ENCODE peak calls at places on chromosomes 6 and 20, in ten cellular contexts. N, J, Z, B, T, D, M, U, O and K are unnamed samples. For H3K36me3, the result is how much of the 10 kb centered on the place peaks cover.

GRCh38 chr20:39983183-39983582 is 705.9 kb downstream of the MAFB start:
- DNase-seq in T (no peak), M (no peak), B (no peak), O (no peak), D (no peak), U (no peak), J (no peak), Z (no peak), N (no peak), K (no peak)

GRCh38 chr6:106446287-106446885 is 85.9 kb downstream of the CRYBG1 start:
- DNase-seq in B (peak), O (no peak), U (no peak), T (peak), D (peak), M (no peak), J (no peak), N (no peak), Z (no peak), K (no peak)

GRCh38 chr20:58192567-58192966 is 35.9 kb downstream of the ANKRD60 start:
- DNase-seq in B (no peak), O (no peak), U (no peak), D (no peak), T (no peak), Z (no peak), M (no peak), J (no peak), N (peak), K (no peak)

GRCh38 chr20:16975682-16976081 is 227.5 kb downstream of the OTOR start:
- DNase-seq in M (no peak), U (peak), D (no peak), J (no peak), B (no peak), N (peak), O (no peak), T (no peak), Z (no peak), K (no peak)

GRCh38 chr6:27132532-27133280 is 114.8 kb upstream of the PRSS16 start:
- DNase-seq in U (peak), J (peak), N (peak), B (peak), D (peak), O (peak), M (peak), Z (peak), T (peak), K (peak)

GRCh38 chr6:5619249-5619648 is 357.9 kb downstream of the FARS2 start:
- DNase-seq in D (no peak), B (no peak), T (no peak), O (no peak), Z (no peak), J (no peak), M (no peak), U (no peak), N (no peak), K (peak)

GRCh38 chr20:1761116-1761515 is 103.5 kb upstream of the SIRPG start:
- DNase-seq in J (no peak), B (peak), T (peak), Z (peak), M (no peak), O (peak), U (no peak), D (peak), N (no peak), K (no peak)

GRCh38 chr6:158797331-158798202 is 21.6 kb downstream of the EZR start:
- DNase-seq in D (peak), J (no peak), Z (no peak), T (peak), O (peak), N (no peak), M (no peak), U (no peak), B (peak), K (no peak)

GRCh38 chr6:42375905-42376304 is 75.8 kb downstream of the TRERF1 start:
- DNase-seq in M (no peak), J (no peak), T (no peak), O (no peak), Z (no peak), B (no peak), U (no peak), N (no peak), D (no peak), K (no peak)

GRCh38 chr6:170208651-170209353 is 82.1 kb downstream of the DLL1 start:
- DNase-seq in N (no peak), B (no peak), J (no peak), O (no peak), D (no peak), T (no peak), U (peak), M (no peak), Z (no peak), K (peak)

GRCh38 chr20:47973519-47974233 is 188.4 kb upstream of the SULF2 start:
- DNase-seq in T (no peak), Z (peak), M (no peak), D (peak), J (peak), N (no peak), U (peak), B (no peak), O (no peak), K (peak)

GRCh38 chr6:106870069-106870468 is 104.5 kb downstream of the CD24 start:
- DNase-seq in D (peak), B (peak), O (peak), T (peak), U (no peak), N (no peak), M (no peak), Z (peak), J (peak), K (no peak)

GRCh38 chr6:146090474-146090873 is 61.6 kb downstream of the GRM1 start:
- DNase-seq in M (no peak), Z (no peak), O (no peak), J (no peak), N (no peak), D (no peak), B (no peak), U (no peak), T (no peak), K (no peak)

GRCh38 chr6:36827261-36828079 is 11.8 kb downstream of the CPNE5 start:
- DNase-seq in T (peak), Z (peak), B (peak), M (no peak), N (no peak), J (no peak), U (peak), D (peak), O (peak), K (peak)

GRCh38 chr6:107152633-107153032 is 37.3 kb upstream of the BEND3 start:
- DNase-seq in B (no peak), N (no peak), U (no peak), M (no peak), O (no peak), D (no peak), T (no peak), J (peak), Z (no peak), K (no peak)

GRCh38 chr6:35568967-35569606 is 56.4 kb upstream of the TULP1 start:
- DNase-seq in D (peak), B (peak), J (peak), O (no peak), N (peak), M (peak), T (no peak), Z (no peak), U (peak), K (peak)

GRCh38 chr6:161543910-161544309 is 270.0 kb upstream of the AGPAT4 start:
- DNase-seq in B (no peak), D (no peak), T (no peak), M (no peak), O (no peak), Z (no peak), U (no peak), N (no peak), J (no peak), K (no peak)

GRCh38 chr6:28586273-28586672 is 60.6 kb downstream of the GPX5 start:
- DNase-seq in Z (no peak), O (no peak), J (peak), N (no peak), T (no peak), B (no peak), M (no peak), D (no peak), U (no peak), K (no peak)

GRCh38 chr6:113414511-113414910 is 442.6 kb upstream of the MARCKS start:
- DNase-seq in U (no peak), N (no peak), J (peak), M (peak), Z (peak), B (peak), D (peak), O (no peak), T (peak), K (no peak)

GRCh38 chr6:34957184-34957904 is 68.3 kb downstream of the ANKS1A start:
- DNase-seq in U (no peak), J (no peak), N (no peak), T (no peak), B (peak), M (no peak), O (no peak), Z (no peak), D (peak), K (no peak)

GRCh38 chr20:1108437-1108920 is 9.9 kb upstream of the PSMF1 start:
- DNase-seq in T (peak), U (peak), M (peak), B (peak), D (peak), N (peak), Z (no peak), J (peak), O (no peak), K (peak)

GRCh38 chr6:80468398-80468797 is 361.9 kb downstream of the BCKDHB start:
- DNase-seq in O (no peak), J (peak), B (peak), T (no peak), D (no peak), Z (no peak), N (no peak), M (no peak), U (no peak), K (no peak)

GRCh38 chr6:15365273-15365687 is 119.4 kb downstream of the JARID2 start:
- DNase-seq in J (no peak), O (peak), D (peak), B (peak), N (peak), T (peak), Z (no peak), M (peak), U (peak), K (peak)

GRCh38 chr6:56370127-56370540 is 122.8 kb upstream of the COL21A1 start:
- DNase-seq in Z (peak), T (no peak), U (peak), O (no peak), N (no peak), M (peak), J (peak), D (peak), B (peak), K (no peak)

GRCh38 chr6:130367767-130368166 is 1.9 kb downstream of the TMEM200A start:
- DNase-seq in U (no peak), D (no peak), N (no peak), M (no peak), O (no peak), T (no peak), Z (peak), J (no peak), B (no peak), K (no peak)

GRCh38 chr6:142915129-142915697 is 29.8 kb downstream of the HIVEP2 start:
- DNase-seq in U (no peak), M (no peak), D (no peak), Z (no peak), O (no peak), B (no peak), T (no peak), N (no peak), J (no peak), K (no peak)

GRCh38 chr20:61128701-61129655 is 123.1 kb upstream of the CDH4 start:
- DNase-seq in O (no peak), U (no peak), Z (no peak), B (no peak), M (no peak), N (no peak), D (no peak), J (no peak), T (no peak), K (no peak)

GRCh38 chr6:57313711-57314471 is 3.5 kb upstream of the PRIM2 start:
- DNase-seq in N (no peak), Z (peak), B (peak), O (peak), U (no peak), D (peak), T (peak), M (no peak), J (no peak), K (no peak)

GRCh38 chr20:41316009-41316408 is 1.5 kb downstream of the ZHX3 start:
- DNase-seq in D (no peak), M (no peak), J (peak), Z (no peak), T (no peak), O (no peak), U (no peak), N (no peak), B (peak), K (no peak)

GRCh38 chr6:87762116-87762515 is 60.1 kb upstream of the AKIRIN2 start:
- DNase-seq in U (no peak), N (no peak), D (peak), J (no peak), T (no peak), M (no peak), O (no peak), B (no peak), Z (no peak), K (no peak)

GRCh38 chr20:54364919-54365318 is 110.5 kb upstream of the DOK5 start:
- DNase-seq in O (no peak), J (no peak), D (no peak), B (no peak), T (no peak), Z (no peak), M (no peak), N (no peak), U (no peak), K (no peak)

GRCh38 chr6:1778693-1779235 is 169.0 kb downstream of the FOXC1 start:
- DNase-seq in B (no peak), D (no peak), O (no peak), M (no peak), J (no peak), N (no peak), U (no peak), T (no peak), Z (no peak), K (no peak)

GRCh38 chr6:106530502-106530901 is 98.8 kb downstream of the RTN4IP1 start:
- DNase-seq in M (no peak), Z (no peak), N (no peak), D (peak), J (no peak), O (no peak), B (no peak), T (peak), U (no peak), K (no peak)

GRCh38 chr6:106538145-106538544 is 91.2 kb downstream of the RTN4IP1 start:
- DNase-seq in Z (no peak), J (no peak), U (no peak), B (no peak), D (no peak), O (no peak), T (no peak), N (no peak), M (no peak), K (no peak)

GRCh38 chr20:36154696-36155628 is at the start of gene EPB41L1:
- DNase-seq in Z (no peak), J (no peak), D (peak), T (no peak), O (no peak), M (peak), B (peak), N (peak), U (peak), K (no peak)

GRCh38 chr6:33885121-33886057 is 81.6 kb upstream of the MLN start:
- DNase-seq in B (peak), T (peak), Z (no peak), O (peak), D (peak), N (peak), U (peak), J (no peak), M (no peak), K (no peak)

DNA sequence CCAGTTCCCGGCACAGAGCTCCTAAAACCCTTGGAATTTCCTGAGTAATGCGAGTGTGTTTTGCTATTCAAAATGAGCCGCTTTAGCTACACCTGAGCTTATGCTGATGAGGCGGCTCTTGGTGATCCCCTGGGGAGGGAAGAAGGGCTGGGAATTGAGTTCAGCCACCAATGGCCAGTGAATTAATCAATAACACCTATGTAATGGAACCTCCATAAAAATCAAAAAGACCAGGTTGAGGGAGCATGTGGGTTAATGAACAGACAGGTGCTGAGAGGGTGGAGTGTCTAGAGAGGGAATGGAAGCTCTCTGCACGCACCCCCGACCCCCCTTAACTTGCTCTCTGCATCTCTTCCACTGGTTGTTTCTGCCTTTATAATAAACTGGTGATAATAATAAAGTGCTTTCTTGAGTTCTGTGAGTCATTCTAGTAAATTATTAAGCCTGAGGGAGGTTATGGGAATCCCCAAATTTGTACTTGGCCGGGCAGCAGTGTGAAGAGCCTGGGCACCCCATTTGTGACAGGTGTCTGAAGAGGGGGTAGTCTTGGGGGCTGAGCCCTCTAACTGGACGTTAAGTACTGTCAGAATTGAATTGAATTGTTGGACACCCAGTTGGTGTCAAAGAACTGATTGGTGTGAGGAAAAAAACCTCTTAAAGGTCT is 24.7 kb upstream of the SERPINB1 start:
- DNase-seq in Z (no peak), T (no peak), B (no peak), D (no peak), O (no peak), U (no peak), J (no peak), M (no peak), N (no peak), K (no peak)
- H3K4me3 ChIP-seq in Z (no peak), T (no peak), B (peak), D (no peak), O (no peak), U (no peak), J (peak), M (no peak), N (no peak), K (no peak)

GRCh38 chr6:38678178-38678760 is 24.7 kb downstream of the GLO1 start:
- DNase-seq in M (no peak), O (no peak), T (no peak), U (no peak), J (no peak), D (no peak), B (no peak), N (no peak), Z (no peak), K (no peak)
- H3K36me3 ChIP-seq in M (half or more), O (under half), T (under half), U (under half), J (half or more), D (under half), B (under half), N (half or more), Z (under half), K (half or more)

GRCh38 chr6:117425431-117426153 is at the start of gene ROS1:
- DNase-seq in M (no peak), U (no peak), O (no peak), D (no peak), J (no peak), Z (no peak), B (no peak), T (no peak), N (no peak), K (no peak)
- H3K4me3 ChIP-seq in M (no peak), U (no peak), O (no peak), D (no peak), J (no peak), Z (no peak), B (no peak), T (no peak), N (peak), K (no peak)

GRCh38 chr20:38021373-38021772 is 11.9 kb downstream of the TTI1 start:
- DNase-seq in J (peak), N (no peak), Z (no peak), B (peak), T (peak), O (no peak), M (no peak), D (no peak), U (no peak), K (no peak)
- H3K36me3 ChIP-seq in J (under half), N (under half), Z (under half), B (under half), T (under half), O (under half), M (under half), D (under half), U (under half), K (half or more)

DNA sequence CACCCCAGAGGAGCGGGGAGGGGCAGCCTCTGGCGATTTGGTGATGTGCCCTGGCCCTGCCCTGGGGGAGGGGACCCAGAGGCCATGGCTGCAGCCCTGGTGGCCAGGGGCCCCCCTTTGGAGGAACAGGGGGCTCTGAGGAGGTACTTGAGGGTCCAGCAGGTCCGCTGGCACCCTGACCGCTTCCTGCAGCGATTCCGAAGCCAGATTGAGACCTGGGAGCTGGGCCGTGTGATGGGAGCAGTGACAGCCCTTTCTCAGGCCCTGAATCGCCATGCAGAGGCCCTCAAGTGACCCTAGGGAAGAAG is 10.9 kb downstream of the NFKBIL1 start:
- DNase-seq in Z (no peak), U (no peak), M (no peak), B (no peak), D (no peak), J (no peak), N (no peak), T (no peak), O (no peak), K (no peak)
- H3K4me3 ChIP-seq in Z (no peak), U (no peak), M (no peak), B (no peak), D (no peak), J (no peak), N (peak), T (no peak), O (no peak), K (peak)

DNA sequence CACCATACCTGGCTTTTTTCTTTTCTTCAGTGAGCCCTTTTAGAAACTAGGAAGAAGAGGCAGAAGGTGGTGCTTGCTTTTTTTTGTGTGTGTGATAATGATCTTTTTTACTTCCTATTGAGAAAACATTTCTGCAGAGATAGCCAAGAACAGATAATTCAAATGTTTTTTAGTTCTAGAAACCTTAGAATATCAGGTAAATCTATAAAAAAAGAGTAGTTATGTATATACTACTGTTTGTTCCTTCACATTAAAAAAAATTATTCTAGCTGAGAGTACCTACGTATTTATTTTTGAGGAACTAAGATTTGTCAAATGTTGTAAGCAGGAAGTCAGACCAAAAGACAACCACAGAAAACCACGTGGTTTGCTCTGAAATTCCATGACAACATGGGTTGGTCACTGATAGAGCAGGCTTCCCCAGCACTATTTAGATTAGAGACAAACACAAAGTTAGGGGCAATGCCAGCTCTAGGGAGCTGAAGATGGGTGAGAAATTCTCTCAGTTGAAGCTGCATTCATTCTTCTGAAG is 12.8 kb downstream of the STK4 start:
- DNase-seq in D (peak), B (peak), U (no peak), O (no peak), T (peak), J (no peak), Z (peak), M (no peak), N (no peak), K (no peak)
- H3K36me3 ChIP-seq in D (under half), B (under half), U (under half), O (under half), T (under half), J (half or more), Z (under half), M (under half), N (half or more), K (under half)

DNA sequence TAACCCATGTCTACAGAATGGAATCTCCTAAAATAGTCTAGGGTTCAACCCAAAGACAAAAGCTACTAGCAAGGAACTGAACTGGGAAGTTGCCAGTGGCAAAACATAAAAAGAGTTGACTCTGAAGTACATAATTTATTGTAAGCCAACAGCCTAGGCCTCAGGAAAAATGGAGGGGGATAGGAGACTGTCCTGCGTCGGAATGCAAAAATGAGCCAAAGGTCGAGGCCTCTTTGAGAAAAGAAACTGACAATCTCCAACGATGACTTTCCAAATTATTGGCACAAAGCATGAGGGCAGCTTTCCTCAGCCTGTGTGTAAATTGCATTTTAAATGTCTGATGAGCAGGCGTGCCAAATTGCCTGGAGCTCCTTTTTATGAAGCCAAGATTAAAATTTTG is 2.1 kb downstream of the COL12A1 start:
- DNase-seq in J (no peak), D (peak), N (no peak), O (no peak), Z (no peak), M (no peak), B (no peak), T (peak), U (peak), K (no peak)
- H3K4me3 ChIP-seq in J (no peak), D (no peak), N (no peak), O (peak), Z (peak), M (no peak), B (peak), T (peak), U (peak), K (peak)